ENCODE peak calls at places on chromosomes 5 and 9, in nine cellular contexts. One of them, this sample, is unnamed.

GRCh38 chr9:132769895-132770774 is 99.9 kb downstream of the GTF3C4 start:
- DNase-seq in activated CD8-positive, alpha-beta memory T cell treated with anti-CD3 and anti-CD28 coated beads for 4 hours: peak
- DNase-seq in stimulated activated CD8-positive, alpha-beta memory T cell treated with anti-CD3 and anti-CD28 coated beads, Interleukin-2, amount 100 ng/mL, for 48 hours: peak
- DNase-seq in fibroblast of the conjunctiva: peak
- DNase-seq in NCI-H1694 treated with DMSO at 0.1 percent for 48 hours: no peak
- DNase-seq in stimulated activated naive CD4-positive, alpha-beta T cell treated with Interleukin-2 at 50 U/mL for 16 hours: peak
- DNase-seq in activated gamma-delta T cell treated with Interleukin-2 at 50 U/mL for 16 hours: peak
- DNase-seq in central memory CD8-positive, alpha-beta T cell: peak
- DNase-seq in HuH-7: peak
- DNase-seq in this sample: peak

GRCh38 chr5:11619339-11620028 is 284.8 kb downstream of the CTNND2 start:
- DNase-seq in activated CD8-positive, alpha-beta memory T cell treated with anti-CD3 and anti-CD28 coated beads for 4 hours: no peak
- DNase-seq in stimulated activated CD8-positive, alpha-beta memory T cell treated with anti-CD3 and anti-CD28 coated beads, Interleukin-2, amount 100 ng/mL, for 48 hours: no peak
- DNase-seq in fibroblast of the conjunctiva: no peak
- DNase-seq in NCI-H1694 treated with DMSO at 0.1 percent for 48 hours: peak
- DNase-seq in stimulated activated naive CD4-positive, alpha-beta T cell treated with Interleukin-2 at 50 U/mL for 16 hours: no peak
- DNase-seq in activated gamma-delta T cell treated with Interleukin-2 at 50 U/mL for 16 hours: no peak
- DNase-seq in central memory CD8-positive, alpha-beta T cell: no peak
- DNase-seq in HuH-7: peak
- DNase-seq in this sample: peak

GRCh38 chr5:172459396-172460165 is 5.3 kb upstream of the SH3PXD2B start:
- DNase-seq in activated CD8-positive, alpha-beta memory T cell treated with anti-CD3 and anti-CD28 coated beads for 4 hours: no peak
- DNase-seq in stimulated activated CD8-positive, alpha-beta memory T cell treated with anti-CD3 and anti-CD28 coated beads, Interleukin-2, amount 100 ng/mL, for 48 hours: no peak
- DNase-seq in fibroblast of the conjunctiva: no peak
- DNase-seq in NCI-H1694 treated with DMSO at 0.1 percent for 48 hours: no peak
- DNase-seq in stimulated activated naive CD4-positive, alpha-beta T cell treated with Interleukin-2 at 50 U/mL for 16 hours: no peak
- DNase-seq in activated gamma-delta T cell treated with Interleukin-2 at 50 U/mL for 16 hours: no peak
- DNase-seq in central memory CD8-positive, alpha-beta T cell: no peak
- DNase-seq in HuH-7: no peak
- DNase-seq in this sample: no peak

GRCh38 chr5:122942164-122942914 is 94.2 kb downstream of the PPIC start:
- DNase-seq in activated CD8-positive, alpha-beta memory T cell treated with anti-CD3 and anti-CD28 coated beads for 4 hours: no peak
- DNase-seq in stimulated activated CD8-positive, alpha-beta memory T cell treated with anti-CD3 and anti-CD28 coated beads, Interleukin-2, amount 100 ng/mL, for 48 hours: no peak
- DNase-seq in fibroblast of the conjunctiva: no peak
- DNase-seq in NCI-H1694 treated with DMSO at 0.1 percent for 48 hours: no peak
- DNase-seq in stimulated activated naive CD4-positive, alpha-beta T cell treated with Interleukin-2 at 50 U/mL for 16 hours: no peak
- DNase-seq in activated gamma-delta T cell treated with Interleukin-2 at 50 U/mL for 16 hours: no peak
- DNase-seq in central memory CD8-positive, alpha-beta T cell: no peak
- DNase-seq in HuH-7: no peak
- DNase-seq in this sample: no peak

GRCh38 chr9:130172161-130172857 is at the start of gene NCS1:
- DNase-seq in activated CD8-positive, alpha-beta memory T cell treated with anti-CD3 and anti-CD28 coated beads for 4 hours: peak
- DNase-seq in stimulated activated CD8-positive, alpha-beta memory T cell treated with anti-CD3 and anti-CD28 coated beads, Interleukin-2, amount 100 ng/mL, for 48 hours: peak
- DNase-seq in fibroblast of the conjunctiva: peak
- DNase-seq in NCI-H1694 treated with DMSO at 0.1 percent for 48 hours: no peak
- DNase-seq in stimulated activated naive CD4-positive, alpha-beta T cell treated with Interleukin-2 at 50 U/mL for 16 hours: peak
- DNase-seq in activated gamma-delta T cell treated with Interleukin-2 at 50 U/mL for 16 hours: peak
- DNase-seq in central memory CD8-positive, alpha-beta T cell: no peak
- DNase-seq in HuH-7: peak
- DNase-seq in this sample: no peak

GRCh38 chr9:98767915-98768314 is 28.4 kb downstream of the ANKS6 start:
- DNase-seq in activated CD8-positive, alpha-beta memory T cell treated with anti-CD3 and anti-CD28 coated beads for 4 hours: no peak
- DNase-seq in stimulated activated CD8-positive, alpha-beta memory T cell treated with anti-CD3 and anti-CD28 coated beads, Interleukin-2, amount 100 ng/mL, for 48 hours: no peak
- DNase-seq in fibroblast of the conjunctiva: no peak
- DNase-seq in NCI-H1694 treated with DMSO at 0.1 percent for 48 hours: no peak
- DNase-seq in stimulated activated naive CD4-positive, alpha-beta T cell treated with Interleukin-2 at 50 U/mL for 16 hours: no peak
- DNase-seq in activated gamma-delta T cell treated with Interleukin-2 at 50 U/mL for 16 hours: no peak
- DNase-seq in central memory CD8-positive, alpha-beta T cell: no peak
- DNase-seq in HuH-7: no peak
- DNase-seq in this sample: no peak

GRCh38 chr5:157046041-157046440 is 12.9 kb downstream of the HAVCR1 start:
- DNase-seq in activated CD8-positive, alpha-beta memory T cell treated with anti-CD3 and anti-CD28 coated beads for 4 hours: no peak
- DNase-seq in stimulated activated CD8-positive, alpha-beta memory T cell treated with anti-CD3 and anti-CD28 coated beads, Interleukin-2, amount 100 ng/mL, for 48 hours: no peak
- DNase-seq in fibroblast of the conjunctiva: no peak
- DNase-seq in NCI-H1694 treated with DMSO at 0.1 percent for 48 hours: peak
- DNase-seq in stimulated activated naive CD4-positive, alpha-beta T cell treated with Interleukin-2 at 50 U/mL for 16 hours: no peak
- DNase-seq in activated gamma-delta T cell treated with Interleukin-2 at 50 U/mL for 16 hours: no peak
- DNase-seq in central memory CD8-positive, alpha-beta T cell: no peak
- DNase-seq in HuH-7: no peak
- DNase-seq in this sample: peak

GRCh38 chr9:127250896-127251391 is 13.6 kb upstream of the GARNL3 start:
- DNase-seq in activated CD8-positive, alpha-beta memory T cell treated with anti-CD3 and anti-CD28 coated beads for 4 hours: no peak
- DNase-seq in stimulated activated CD8-positive, alpha-beta memory T cell treated with anti-CD3 and anti-CD28 coated beads, Interleukin-2, amount 100 ng/mL, for 48 hours: no peak
- DNase-seq in fibroblast of the conjunctiva: no peak
- DNase-seq in NCI-H1694 treated with DMSO at 0.1 percent for 48 hours: no peak
- DNase-seq in stimulated activated naive CD4-positive, alpha-beta T cell treated with Interleukin-2 at 50 U/mL for 16 hours: no peak
- DNase-seq in activated gamma-delta T cell treated with Interleukin-2 at 50 U/mL for 16 hours: no peak
- DNase-seq in central memory CD8-positive, alpha-beta T cell: no peak
- DNase-seq in HuH-7: no peak
- DNase-seq in this sample: no peak

GRCh38 chr5:176732736-176733585 is 77.4 kb upstream of the UNC5A start:
- DNase-seq in activated CD8-positive, alpha-beta memory T cell treated with anti-CD3 and anti-CD28 coated beads for 4 hours: no peak
- DNase-seq in stimulated activated CD8-positive, alpha-beta memory T cell treated with anti-CD3 and anti-CD28 coated beads, Interleukin-2, amount 100 ng/mL, for 48 hours: no peak
- DNase-seq in fibroblast of the conjunctiva: no peak
- DNase-seq in NCI-H1694 treated with DMSO at 0.1 percent for 48 hours: peak
- DNase-seq in stimulated activated naive CD4-positive, alpha-beta T cell treated with Interleukin-2 at 50 U/mL for 16 hours: no peak
- DNase-seq in activated gamma-delta T cell treated with Interleukin-2 at 50 U/mL for 16 hours: no peak
- DNase-seq in central memory CD8-positive, alpha-beta T cell: no peak
- DNase-seq in HuH-7: no peak
- DNase-seq in this sample: no peak

GRCh38 chr5:5688194-5688924 is 265.9 kb downstream of the ICE1 start:
- DNase-seq in activated CD8-positive, alpha-beta memory T cell treated with anti-CD3 and anti-CD28 coated beads for 4 hours: no peak
- DNase-seq in stimulated activated CD8-positive, alpha-beta memory T cell treated with anti-CD3 and anti-CD28 coated beads, Interleukin-2, amount 100 ng/mL, for 48 hours: no peak
- DNase-seq in fibroblast of the conjunctiva: no peak
- DNase-seq in NCI-H1694 treated with DMSO at 0.1 percent for 48 hours: no peak
- DNase-seq in stimulated activated naive CD4-positive, alpha-beta T cell treated with Interleukin-2 at 50 U/mL for 16 hours: no peak
- DNase-seq in activated gamma-delta T cell treated with Interleukin-2 at 50 U/mL for 16 hours: no peak
- DNase-seq in central memory CD8-positive, alpha-beta T cell: no peak
- DNase-seq in HuH-7: no peak
- DNase-seq in this sample: no peak

GRCh38 chr9:120909904-120910303 is 16.7 kb downstream of the TRAF1 start:
- DNase-seq in activated CD8-positive, alpha-beta memory T cell treated with anti-CD3 and anti-CD28 coated beads for 4 hours: no peak
- DNase-seq in stimulated activated CD8-positive, alpha-beta memory T cell treated with anti-CD3 and anti-CD28 coated beads, Interleukin-2, amount 100 ng/mL, for 48 hours: no peak
- DNase-seq in fibroblast of the conjunctiva: no peak
- DNase-seq in NCI-H1694 treated with DMSO at 0.1 percent for 48 hours: no peak
- DNase-seq in stimulated activated naive CD4-positive, alpha-beta T cell treated with Interleukin-2 at 50 U/mL for 16 hours: peak
- DNase-seq in activated gamma-delta T cell treated with Interleukin-2 at 50 U/mL for 16 hours: peak
- DNase-seq in central memory CD8-positive, alpha-beta T cell: no peak
- DNase-seq in HuH-7: no peak
- DNase-seq in this sample: no peak

GRCh38 chr5:130528474-130528873 is 624.2 kb downstream of the CHSY3 start:
- DNase-seq in activated CD8-positive, alpha-beta memory T cell treated with anti-CD3 and anti-CD28 coated beads for 4 hours: no peak
- DNase-seq in stimulated activated CD8-positive, alpha-beta memory T cell treated with anti-CD3 and anti-CD28 coated beads, Interleukin-2, amount 100 ng/mL, for 48 hours: no peak
- DNase-seq in fibroblast of the conjunctiva: no peak
- DNase-seq in NCI-H1694 treated with DMSO at 0.1 percent for 48 hours: no peak
- DNase-seq in stimulated activated naive CD4-positive, alpha-beta T cell treated with Interleukin-2 at 50 U/mL for 16 hours: no peak
- DNase-seq in activated gamma-delta T cell treated with Interleukin-2 at 50 U/mL for 16 hours: no peak
- DNase-seq in central memory CD8-positive, alpha-beta T cell: no peak
- DNase-seq in HuH-7: no peak
- DNase-seq in this sample: no peak

GRCh38 chr5:107672212-107673105 is 1.7 kb upstream of the EFNA5 start:
- DNase-seq in activated CD8-positive, alpha-beta memory T cell treated with anti-CD3 and anti-CD28 coated beads for 4 hours: no peak
- DNase-seq in stimulated activated CD8-positive, alpha-beta memory T cell treated with anti-CD3 and anti-CD28 coated beads, Interleukin-2, amount 100 ng/mL, for 48 hours: no peak
- DNase-seq in fibroblast of the conjunctiva: peak
- DNase-seq in NCI-H1694 treated with DMSO at 0.1 percent for 48 hours: peak
- DNase-seq in stimulated activated naive CD4-positive, alpha-beta T cell treated with Interleukin-2 at 50 U/mL for 16 hours: peak
- DNase-seq in activated gamma-delta T cell treated with Interleukin-2 at 50 U/mL for 16 hours: no peak
- DNase-seq in central memory CD8-positive, alpha-beta T cell: no peak
- DNase-seq in HuH-7: peak
- DNase-seq in this sample: peak

GRCh38 chr5:82287625-82288024 is 9.5 kb upstream of the RPS23 start:
- DNase-seq in activated CD8-positive, alpha-beta memory T cell treated with anti-CD3 and anti-CD28 coated beads for 4 hours: no peak
- DNase-seq in stimulated activated CD8-positive, alpha-beta memory T cell treated with anti-CD3 and anti-CD28 coated beads, Interleukin-2, amount 100 ng/mL, for 48 hours: no peak
- DNase-seq in fibroblast of the conjunctiva: no peak
- DNase-seq in NCI-H1694 treated with DMSO at 0.1 percent for 48 hours: no peak
- DNase-seq in stimulated activated naive CD4-positive, alpha-beta T cell treated with Interleukin-2 at 50 U/mL for 16 hours: no peak
- DNase-seq in activated gamma-delta T cell treated with Interleukin-2 at 50 U/mL for 16 hours: no peak
- DNase-seq in central memory CD8-positive, alpha-beta T cell: no peak
- DNase-seq in HuH-7: no peak
- DNase-seq in this sample: no peak

GRCh38 chr5:176921669-176922196 is 22.6 kb upstream of the HK3 start:
- DNase-seq in activated CD8-positive, alpha-beta memory T cell treated with anti-CD3 and anti-CD28 coated beads for 4 hours: no peak
- DNase-seq in stimulated activated CD8-positive, alpha-beta memory T cell treated with anti-CD3 and anti-CD28 coated beads, Interleukin-2, amount 100 ng/mL, for 48 hours: no peak
- DNase-seq in fibroblast of the conjunctiva: no peak
- DNase-seq in NCI-H1694 treated with DMSO at 0.1 percent for 48 hours: no peak
- DNase-seq in stimulated activated naive CD4-positive, alpha-beta T cell treated with Interleukin-2 at 50 U/mL for 16 hours: no peak
- DNase-seq in activated gamma-delta T cell treated with Interleukin-2 at 50 U/mL for 16 hours: no peak
- DNase-seq in central memory CD8-positive, alpha-beta T cell: no peak
- DNase-seq in HuH-7: no peak
- DNase-seq in this sample: no peak

GRCh38 chr5:1125030-1125357 is 13.1 kb upstream of the SLC12A7 start:
- DNase-seq in activated CD8-positive, alpha-beta memory T cell treated with anti-CD3 and anti-CD28 coated beads for 4 hours: no peak
- DNase-seq in stimulated activated CD8-positive, alpha-beta memory T cell treated with anti-CD3 and anti-CD28 coated beads, Interleukin-2, amount 100 ng/mL, for 48 hours: no peak
- DNase-seq in fibroblast of the conjunctiva: no peak
- DNase-seq in NCI-H1694 treated with DMSO at 0.1 percent for 48 hours: peak
- DNase-seq in stimulated activated naive CD4-positive, alpha-beta T cell treated with Interleukin-2 at 50 U/mL for 16 hours: no peak
- DNase-seq in activated gamma-delta T cell treated with Interleukin-2 at 50 U/mL for 16 hours: no peak
- DNase-seq in central memory CD8-positive, alpha-beta T cell: no peak
- DNase-seq in HuH-7: no peak
- DNase-seq in this sample: no peak

GRCh38 chr5:5288236-5288635 is 134.2 kb upstream of the ICE1 start:
- DNase-seq in activated CD8-positive, alpha-beta memory T cell treated with anti-CD3 and anti-CD28 coated beads for 4 hours: no peak
- DNase-seq in stimulated activated CD8-positive, alpha-beta memory T cell treated with anti-CD3 and anti-CD28 coated beads, Interleukin-2, amount 100 ng/mL, for 48 hours: no peak
- DNase-seq in fibroblast of the conjunctiva: no peak
- DNase-seq in NCI-H1694 treated with DMSO at 0.1 percent for 48 hours: no peak
- DNase-seq in stimulated activated naive CD4-positive, alpha-beta T cell treated with Interleukin-2 at 50 U/mL for 16 hours: no peak
- DNase-seq in activated gamma-delta T cell treated with Interleukin-2 at 50 U/mL for 16 hours: no peak
- DNase-seq in central memory CD8-positive, alpha-beta T cell: no peak
- DNase-seq in HuH-7: no peak
- DNase-seq in this sample: no peak

GRCh38 chr5:35811108-35811741 is 45.5 kb upstream of the IL7R start:
- DNase-seq in activated CD8-positive, alpha-beta memory T cell treated with anti-CD3 and anti-CD28 coated beads for 4 hours: no peak
- DNase-seq in stimulated activated CD8-positive, alpha-beta memory T cell treated with anti-CD3 and anti-CD28 coated beads, Interleukin-2, amount 100 ng/mL, for 48 hours: no peak
- DNase-seq in fibroblast of the conjunctiva: no peak
- DNase-seq in NCI-H1694 treated with DMSO at 0.1 percent for 48 hours: no peak
- DNase-seq in stimulated activated naive CD4-positive, alpha-beta T cell treated with Interleukin-2 at 50 U/mL for 16 hours: peak
- DNase-seq in activated gamma-delta T cell treated with Interleukin-2 at 50 U/mL for 16 hours: peak
- DNase-seq in central memory CD8-positive, alpha-beta T cell: peak
- DNase-seq in HuH-7: no peak
- DNase-seq in this sample: no peak

This sample was measured in HepG2.